ENCODE peak calls at places on chromosomes 12 and 14, in eight cellular contexts. B, W, O, S, E, Q, C and H are unnamed samples.

GRCh38 chr12:49671051-49671765 is 36.0 kb downstream of the FMNL3 start:
- DNase-seq in B (no peak), O (peak; percentile 73), S (peak; percentile 76), C (no peak), E (no peak), Q (peak; percentile 54), W (no peak), H (no peak)

GRCh38 chr12:25771062-25771461 is 187.4 kb upstream of the RASSF8 start:
- DNase-seq in W (no peak), E (no peak), O (no peak), C (no peak), S (no peak), B (no peak), Q (no peak), H (no peak)

GRCh38 chr12:120698677-120699076 is 11.6 kb upstream of the UNC119B start:
- DNase-seq in S (no peak), O (no peak), E (no peak), Q (no peak), C (no peak), B (no peak), W (no peak), H (no peak)

GRCh38 chr12:55847033-55847432 is 4.3 kb upstream of the MMP19 start:
- DNase-seq in S (no peak), O (no peak), Q (no peak), E (peak; percentile 50), W (no peak), C (peak; percentile 59), B (peak; percentile 36), H (no peak)

GRCh38 chr14:55123101-55123500 is 6.0 kb upstream of the LGALS3 start:
- DNase-seq in E (peak; percentile 73), S (no peak), O (no peak), C (no peak), W (no peak), Q (no peak), B (peak; percentile 84), H (no peak)

GRCh38 chr12:6215120-6215807 is 15.1 kb downstream of the CD9 start:
- DNase-seq in E (no peak), Q (no peak), C (no peak), W (peak; percentile 95), B (no peak), O (no peak), S (no peak), H (no peak)

GRCh38 chr14:23633160-23633701 is 2.9 kb upstream of the DHRS2 start:
- DNase-seq in O (no peak), Q (no peak), C (no peak), B (no peak), S (no peak), E (no peak), W (peak; percentile 68), H (no peak)

GRCh38 chr14:90649096-90649495 is 167.1 kb downstream of the TTC7B start:
- DNase-seq in O (no peak), Q (no peak), C (no peak), S (no peak), E (no peak), B (no peak), W (no peak), H (no peak)

GRCh38 chr14:66117600-66117999 is 368.6 kb upstream of the CCDC196 start:
- DNase-seq in O (no peak), E (no peak), S (no peak), B (no peak), C (no peak), W (peak; percentile 63), Q (no peak), H (no peak)

GRCh38 chr14:90520326-90520725 is 123.5 kb downstream of the CALM1 start:
- DNase-seq in Q (no peak), S (no peak), E (no peak), C (peak; percentile 24), W (no peak), B (no peak), O (no peak), H (no peak)

GRCh38 chr14:70888681-70889175 is 18.5 kb upstream of the PCNX1 start:
- DNase-seq in E (no peak), O (no peak), B (no peak), W (no peak), C (no peak), Q (no peak), S (peak; percentile 25), H (no peak)

GRCh38 chr12:55068416-55069010 is 48.7 kb downstream of the NEUROD4 start:
- DNase-seq in C (no peak), Q (no peak), B (no peak), W (peak; percentile 93), O (no peak), S (peak; percentile 45), E (no peak), H (no peak)

GRCh38 chr12:68406134-68406576 is 74.0 kb upstream of the MDM1 start:
- DNase-seq in E (peak; percentile 94), O (peak; percentile 40), Q (peak; percentile 88), W (peak; percentile 48), S (no peak), C (peak; percentile 93), B (peak; percentile 65), H (peak; percentile 94)

GRCh38 chr14:98692832-98693231 is 579.2 kb downstream of the BCL11B start:
- DNase-seq in C (no peak), E (no peak), O (no peak), W (no peak), Q (no peak), B (no peak), S (no peak), H (no peak)

GRCh38 chr14:24458736-24459135 is 16.2 kb upstream of the SDR39U1 start:
- DNase-seq in E (no peak), W (no peak), C (no peak), S (no peak), O (no peak), Q (no peak), B (no peak), H (no peak)

GRCh38 chr12:116006141-116006540 is 271.4 kb downstream of the MED13L start:
- DNase-seq in S (no peak), Q (no peak), B (no peak), E (no peak), O (no peak), W (no peak), C (no peak), H (no peak)

GRCh38 chr12:92628476-92628875 is 74.3 kb upstream of the PLEKHG7 start:
- DNase-seq in C (no peak), Q (no peak), S (no peak), O (no peak), W (no peak), E (no peak), B (no peak), H (no peak)

GRCh38 chr12:72017054-72017651 is 78.5 kb downstream of the TPH2 start:
- DNase-seq in S (peak; percentile 27), E (peak; percentile 51), O (peak; percentile 40), B (peak; percentile 47), W (peak; percentile 77), C (peak; percentile 47), Q (peak; percentile 69), H (peak; percentile 81)

GRCh38 chr12:48008349-48008748 is 4.1 kb upstream of the COL2A1 start:
- DNase-seq in E (no peak), Q (no peak), W (no peak), O (no peak), C (no peak), S (no peak), B (no peak), H (no peak)

GRCh38 chr14:38309522-38310262 is 53.8 kb upstream of the CLEC14A start:
- DNase-seq in W (peak; percentile 70), E (no peak), Q (no peak), O (no peak), C (no peak), S (no peak), B (no peak), H (no peak)

GRCh38 chr14:38311655-38312054 is 55.8 kb upstream of the CLEC14A start:
- DNase-seq in B (no peak), E (no peak), C (no peak), O (no peak), Q (no peak), S (no peak), W (no peak), H (no peak)

GRCh38 chr14:38310420-38310995 is 54.6 kb upstream of the CLEC14A start:
- DNase-seq in B (no peak), C (no peak), Q (no peak), O (no peak), E (no peak), W (no peak), S (no peak), H (no peak)
- H3K27ac ChIP-seq in B (no peak overlapping the region), C (no peak overlapping the region), Q (no peak overlapping the region), O (no peak overlapping the region), E (no peak overlapping the region), W (no peak overlapping the region), S (no peak overlapping the region), H (no peak overlapping the region)

DNA sequence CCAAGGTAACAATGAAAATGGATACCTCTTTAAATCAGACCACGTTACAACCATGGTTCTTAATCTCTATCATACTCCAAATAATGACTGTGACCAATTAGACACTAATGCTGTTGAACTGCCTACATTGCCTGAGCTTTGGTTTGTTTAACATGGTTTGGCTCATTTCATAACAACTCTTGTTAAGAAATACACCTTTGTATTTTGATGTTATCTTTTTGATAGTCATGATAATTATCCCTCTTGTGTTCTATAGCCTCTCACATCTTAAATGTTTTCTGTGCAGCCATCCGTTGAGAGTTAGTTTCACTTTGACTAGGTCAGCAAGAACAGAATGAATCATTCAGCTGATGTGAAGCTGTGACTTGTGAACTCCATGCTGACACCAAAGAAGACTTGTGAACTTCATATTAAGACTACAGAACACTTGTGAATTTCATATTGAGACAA is 75.5 kb upstream of the RERGL start:
- DNase-seq in E (no peak), S (no peak), W (no peak), Q (no peak), O (no peak), B (no peak), C (no peak), H (no peak)
- H3K27ac ChIP-seq in E (no peak overlapping the region), S (no peak overlapping the region), W (no peak overlapping the region), Q (peak overlapping the region; percentile 10), O (peak overlapping the region; percentile 42), B (no peak overlapping the region), C (no peak overlapping the region), H (no peak overlapping the region)

DNA sequence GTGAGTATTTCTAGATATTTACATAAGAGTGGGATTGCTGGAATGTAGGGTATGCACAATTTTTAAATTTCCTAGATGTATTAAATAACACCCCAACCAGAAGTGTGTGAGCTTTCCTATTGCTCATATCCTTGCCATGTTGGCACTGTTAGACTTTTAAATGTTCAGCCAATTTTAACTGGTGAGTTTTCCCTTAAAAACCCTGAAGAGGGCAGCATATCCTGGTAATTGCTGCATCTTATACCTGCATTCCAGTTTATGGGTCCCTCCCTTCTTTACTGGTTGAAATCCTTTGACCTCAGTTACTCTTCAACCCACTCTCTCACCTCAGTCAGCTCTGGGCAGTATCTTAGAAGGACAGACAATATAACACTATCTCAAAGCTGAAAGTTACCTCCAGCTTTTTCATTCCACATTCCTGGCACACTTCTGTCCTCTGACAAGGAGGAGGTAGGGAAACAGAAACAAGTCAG is 270.6 kb downstream of the PAWR start:
- DNase-seq in C (no peak), O (no peak), E (no peak), W (peak; percentile 86), Q (no peak), S (no peak), B (peak; percentile 84), H (no peak)
- H3K27ac ChIP-seq in C (no peak overlapping the region), O (peak overlapping the region; percentile 52), E (peak overlapping the region; percentile 73), W (no peak overlapping the region), Q (no peak overlapping the region), S (no peak overlapping the region), B (peak overlapping the region; percentile 73), H (no peak overlapping the region)

DNA sequence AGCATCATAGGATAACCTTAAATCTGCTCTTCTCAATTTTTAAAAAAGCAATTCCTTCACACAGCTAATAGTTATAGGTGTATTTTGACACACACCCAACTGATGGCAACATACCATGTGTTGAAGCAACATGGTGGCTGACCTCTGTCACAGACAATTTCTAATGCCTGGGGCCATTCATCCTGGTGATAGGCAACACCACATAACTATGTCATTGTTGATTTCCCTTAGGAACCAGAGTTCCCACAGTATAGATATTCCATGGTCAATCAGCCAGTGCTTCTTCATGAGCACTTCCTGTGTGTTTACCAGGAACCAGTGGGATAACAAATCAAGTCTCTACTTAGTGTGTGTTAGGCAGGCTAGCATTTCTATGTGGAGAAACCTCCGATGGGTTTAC is 88.3 kb downstream of the FIGNL2 start:
- DNase-seq in S (no peak), W (peak; percentile 17), E (no peak), O (no peak), C (no peak), B (no peak), Q (no peak), H (no peak)
- H3K27ac ChIP-seq in S (no peak overlapping the region), W (no peak overlapping the region), E (no peak overlapping the region), O (no peak overlapping the region), C (no peak overlapping the region), B (no peak overlapping the region), Q (no peak overlapping the region), H (no peak overlapping the region)